ENCODE peak calls at places on chromosomes 13 and 19, in four cellular contexts. One of them, this sample, is unnamed.

GRCh38 chr13:101452519-101453485 is at the start of gene ITGBL1:
- DNase-seq in GM23338: no peak
- DNase-seq in NCI-H2029: no peak
- DNase-seq in NCI-H1048: no peak
- DNase-seq in this sample: no peak

GRCh38 chr13:44274838-44275237 is 98.8 kb upstream of the SERP2 start:
- DNase-seq in GM23338: no peak
- DNase-seq in NCI-H2029: no peak
- DNase-seq in NCI-H1048: no peak
- DNase-seq in this sample: no peak

GRCh38 chr13:43136940-43137574 is 113.7 kb downstream of the DNAJC15 start:
- DNase-seq in GM23338: peak; percentile 32
- DNase-seq in NCI-H2029: no peak
- DNase-seq in NCI-H1048: no peak
- DNase-seq in this sample: peak; percentile 51

GRCh38 chr13:59145381-59145780 is 1018.3 kb downstream of the DIAPH3 start:
- DNase-seq in GM23338: no peak
- DNase-seq in NCI-H2029: no peak
- DNase-seq in NCI-H1048: no peak
- DNase-seq in this sample: no peak

GRCh38 chr19:11964496-11964857 is 363 bp upstream of the ZNF763 start:
- DNase-seq in GM23338: peak; percentile 43
- DNase-seq in NCI-H2029: peak; percentile 13
- DNase-seq in NCI-H1048: no peak
- DNase-seq in this sample: no peak

GRCh38 chr19:31498781-31499180 is 149.5 kb upstream of the TSHZ3 start:
- DNase-seq in GM23338: no peak
- DNase-seq in NCI-H2029: no peak
- DNase-seq in NCI-H1048: no peak
- DNase-seq in this sample: no peak

GRCh38 chr19:21396893-21397572 is at the start of gene ZNF493:
- DNase-seq in GM23338: peak; percentile 99
- DNase-seq in NCI-H2029: peak; percentile 98
- DNase-seq in NCI-H1048: peak; percentile 90
- DNase-seq in this sample: peak; percentile 97

GRCh38 chr13:102011539-102011938 is 390.3 kb downstream of the FGF14 start:
- DNase-seq in GM23338: no peak
- DNase-seq in NCI-H2029: no peak
- DNase-seq in NCI-H1048: no peak
- DNase-seq in this sample: no peak

GRCh38 chr13:26019881-26020535 is 31.8 kb downstream of the SHISA2 start:
- DNase-seq in GM23338: no peak
- DNase-seq in NCI-H2029: peak; percentile 13
- DNase-seq in NCI-H1048: no peak
- DNase-seq in this sample: no peak

GRCh38 chr19:58054792-58055482 is 4.1 kb upstream of the ZNF135 start:
- DNase-seq in GM23338: peak; percentile 92
- DNase-seq in NCI-H2029: no peak
- DNase-seq in NCI-H1048: no peak
- DNase-seq in this sample: no peak

GRCh38 chr13:48783181-48783630 is 129.5 kb downstream of the CYSLTR2 start:
- DNase-seq in GM23338: no peak
- DNase-seq in NCI-H2029: peak; percentile 6
- DNase-seq in NCI-H1048: no peak
- DNase-seq in this sample: no peak

GRCh38 chr13:48906200-48906599 is 69.5 kb upstream of the FNDC3A start:
- DNase-seq in GM23338: no peak
- DNase-seq in NCI-H2029: no peak
- DNase-seq in NCI-H1048: no peak
- DNase-seq in this sample: no peak

GRCh38 chr19:51119089-51119488 is 5.6 kb upstream of the SIGLEC9 start:
- DNase-seq in GM23338: no peak
- DNase-seq in NCI-H2029: no peak
- DNase-seq in NCI-H1048: no peak
- DNase-seq in this sample: no peak

GRCh38 chr19:55460670-55461258 is 678 bp downstream of the ISOC2 start:
- DNase-seq in GM23338: peak; percentile 97
- DNase-seq in NCI-H2029: peak; percentile 51
- DNase-seq in NCI-H1048: no peak
- DNase-seq in this sample: peak; percentile 91

GRCh38 chr19:44942067-44942571 is at the start of gene APOC4:
- DNase-seq in GM23338: no peak
- DNase-seq in NCI-H2029: no peak
- DNase-seq in NCI-H1048: no peak
- DNase-seq in this sample: no peak

GRCh38 chr19:3409346-3410064 is 43.1 kb downstream of the NFIC start:
- DNase-seq in GM23338: no peak
- DNase-seq in NCI-H2029: peak; percentile 90
- DNase-seq in NCI-H1048: no peak
- DNase-seq in this sample: no peak

GRCh38 chr19:5627395-5627904 is 4.6 kb downstream of the SAFB start:
- DNase-seq in GM23338: peak; percentile 38
- DNase-seq in NCI-H2029: no peak
- DNase-seq in NCI-H1048: no peak
- DNase-seq in this sample: peak; percentile 62

GRCh38 chr19:28428644-28429348 is 784.2 kb downstream of the UQCRFS1 start:
- DNase-seq in GM23338: no peak
- DNase-seq in NCI-H2029: no peak
- DNase-seq in NCI-H1048: no peak
- DNase-seq in this sample: no peak

GRCh38 chr13:70255406-70255991 is 147.2 kb upstream of the KLHL1 start:
- DNase-seq in GM23338: no peak
- DNase-seq in NCI-H2029: no peak
- DNase-seq in NCI-H1048: no peak
- DNase-seq in this sample: no peak

This sample was measured in ELF-1.